ENCODE peak calls at places on chromosomes 4 and X, in eight cellular contexts. W is HS-5, O is fibroblast of villous mesenchyme, D is pons, J is DMS 273 treated with DMSO at 0.1 percent for 48 hours, R is endodermal cell, C is activated T-cell treated with anti-CD3 and anti-CD28 coated beads for 4 hours, G is C1 segment of cervical spinal cord. X is an unnamed sample.

GRCh38 chrX:14398725-14399124 is 130.6 kb upstream of the GLRA2 start:
- DNase-seq in W (peak), O (peak), D (no peak), J (no peak), R (no peak), C (no peak), G (no peak), X (no peak)

GRCh38 chrX:152821145-152821765 is 9.3 kb downstream of the CETN2 start:
- DNase-seq in W (no peak), O (peak), D (no peak), J (peak), R (peak), C (no peak), G (no peak), X (no peak)

GRCh38 chrX:134172588-134173259 is 64.3 kb upstream of the CCDC160 start:
- DNase-seq in W (no peak), O (peak), D (peak), J (no peak), R (peak), C (peak), G (peak), X (peak)

GRCh38 chrX:140733766-140734342 is 24.3 kb downstream of the LINC00632 start:
- DNase-seq in W (no peak), O (peak), D (peak), J (no peak), R (peak), C (no peak), G (no peak), X (no peak)

GRCh38 chr4:80078361-80079092 is 5.5 kb upstream of the ANTXR2 start:
- DNase-seq in W (no peak), O (no peak), D (no peak), J (no peak), R (no peak), C (no peak), G (no peak), X (no peak)

GRCh38 chr4:742742-743311 is 37.2 kb downstream of the PCGF3 start:
- DNase-seq in W (no peak), O (peak), D (no peak), J (no peak), R (peak), C (peak), G (peak), X (peak)

GRCh38 chrX:9272166-9272565 is 192.7 kb upstream of the TBL1X start:
- DNase-seq in W (no peak), O (peak), D (no peak), J (peak), R (no peak), C (no peak), G (no peak), X (no peak)

GRCh38 chrX:110383414-110383813 is 24.8 kb downstream of the RTL9 start:
- DNase-seq in W (peak), O (peak), D (no peak), J (no peak), R (no peak), C (no peak), G (no peak), X (no peak)

GRCh38 chr4:1856920-1857699 is 1.2 kb upstream of the LETM1 start:
- DNase-seq in W (no peak), O (no peak), D (no peak), J (no peak), R (peak), C (no peak), G (peak), X (no peak)

X was measured in caudate nucleus.